ENCODE peak calls at places on chromosomes 11 and 22, in ten cellular contexts. W is left ventricle myocardium inferior; H is GM12892; V is posterior cingulate gyrus; J is NCI-H1436; C is GM12864; A is kidney; I is activated naive CD8-positive, alpha-beta T cell treated with anti-CD3 and anti-CD28 coated beads for 36 hours; N is non-pigmented ciliary epithelial cell; R is osteocyte. F is an unnamed sample.

GRCh38 chr22:36562261-36562835 is 33.4 kb upstream of the EIF3D start:
- DNase-seq in W (no peak), H (no peak), V (no peak), J (no peak), C (no peak), A (no peak), I (no peak), N (no peak), R (no peak), F (no peak)

GRCh38 chr11:117456027-117456720 is 128.5 kb downstream of the CEP164 start:
- DNase-seq in W (no peak), H (no peak), V (no peak), J (no peak), C (peak), A (no peak), I (no peak), N (no peak), R (no peak), F (no peak)

GRCh38 chr22:37370306-37370979 is 56.8 kb downstream of the ELFN2 start:
- DNase-seq in W (peak), H (no peak), V (no peak), J (no peak), C (peak), A (no peak), I (no peak), N (no peak), R (no peak), F (no peak)

GRCh38 chr22:48849513-48849912 is 978.2 kb downstream of the BRD1 start:
- DNase-seq in W (no peak), H (no peak), V (no peak), J (no peak), C (no peak), A (no peak), I (no peak), N (no peak), R (no peak), F (no peak)

GRCh38 chr11:34685864-34686263 is 65.0 kb downstream of the EHF start:
- DNase-seq in W (no peak), H (no peak), V (no peak), J (no peak), C (no peak), A (no peak), I (no peak), N (no peak), R (no peak), F (no peak)

GRCh38 chr22:31753005-31753633 is 700 bp upstream of the DEPDC5 start:
- DNase-seq in W (peak), H (no peak), V (peak), J (no peak), C (no peak), A (peak), I (peak), N (no peak), R (no peak), F (no peak)

GRCh38 chr11:120215634-120216033 is 4.8 kb downstream of the OAF start:
- DNase-seq in W (peak), H (no peak), V (no peak), J (no peak), C (no peak), A (peak), I (no peak), N (no peak), R (no peak), F (no peak)

GRCh38 chr22:42857845-42858481 is 890 bp upstream of the ARFGAP3 start:
- DNase-seq in W (no peak), H (no peak), V (no peak), J (no peak), C (no peak), A (no peak), I (no peak), N (no peak), R (no peak), F (no peak)

GRCh38 chr22:30985561-30986208 is 16.6 kb downstream of the TUG1 start:
- DNase-seq in W (no peak), H (no peak), V (no peak), J (no peak), C (no peak), A (no peak), I (no peak), N (no peak), R (no peak), F (no peak)

GRCh38 chr11:128251140-128251539 is 336.2 kb downstream of the ETS1 start:
- DNase-seq in W (no peak), H (no peak), V (no peak), J (no peak), C (no peak), A (no peak), I (no peak), N (peak), R (no peak), F (no peak)

GRCh38 chr22:22219140-22219996 is 25.2 kb upstream of the VPREB1 start:
- DNase-seq in W (no peak), H (no peak), V (no peak), J (no peak), C (no peak), A (no peak), I (no peak), N (no peak), R (no peak), F (no peak)

GRCh38 chr11:127071606-127072005 is 71.0 kb upstream of the KIRREL3 start:
- DNase-seq in W (no peak), H (no peak), V (no peak), J (peak), C (no peak), A (no peak), I (no peak), N (no peak), R (peak), F (no peak)

GRCh38 chr11:86551693-86552092 is 120.7 kb downstream of the ME3 start:
- DNase-seq in W (no peak), H (no peak), V (no peak), J (no peak), C (no peak), A (no peak), I (no peak), N (no peak), R (no peak), F (no peak)

GRCh38 chr11:117498791-117499190 is 171.1 kb downstream of the CEP164 start:
- DNase-seq in W (no peak), H (no peak), V (no peak), J (peak), C (no peak), A (peak), I (no peak), N (no peak), R (no peak), F (no peak)

GRCh38 chr11:45285931-45286632 is at the start of gene SYT13:
- DNase-seq in W (no peak), H (no peak), V (no peak), J (peak), C (no peak), A (peak), I (peak), N (no peak), R (no peak), F (peak)

GRCh38 chr11:63146586-63146985 is 2.6 kb upstream of the SLC22A24 start:
- DNase-seq in W (no peak), H (no peak), V (no peak), J (no peak), C (no peak), A (no peak), I (no peak), N (no peak), R (no peak), F (no peak)

GRCh38 chr11:64911689-64912088 is 5.3 kb downstream of the ATG2A start:
- DNase-seq in W (no peak), H (no peak), V (no peak), J (no peak), C (no peak), A (no peak), I (no peak), N (no peak), R (no peak), F (no peak)

GRCh38 chr11:68974421-68975194 is 6.2 kb downstream of the MRGPRD start:
- DNase-seq in W (no peak), H (no peak), V (no peak), J (no peak), C (no peak), A (peak), I (peak), N (no peak), R (peak), F (no peak)

GRCh38 chr22:24420072-24420976 is 7.1 kb upstream of the ADORA2A start:
- DNase-seq in W (no peak), H (no peak), V (no peak), J (no peak), C (no peak), A (peak), I (no peak), N (no peak), R (no peak), F (no peak)

GRCh38 chr11:130847517-130847916 is 68.8 kb downstream of the SNX19 start:
- DNase-seq in W (no peak), H (no peak), V (no peak), J (no peak), C (no peak), A (no peak), I (no peak), N (peak), R (no peak), F (no peak)

GRCh38 chr11:73726825-73727224 is 34.0 kb downstream of the RAB6A start:
- DNase-seq in W (no peak), H (no peak), V (no peak), J (no peak), C (no peak), A (no peak), I (no peak), N (no peak), R (no peak), F (no peak)

GRCh38 chr11:35641206-35641885 is 21.2 kb upstream of the TRIM44 start:
- DNase-seq in W (no peak), H (no peak), V (no peak), J (no peak), C (no peak), A (no peak), I (no peak), N (no peak), R (no peak), F (no peak)

GRCh38 chr22:46355369-46355995 is 20.0 kb downstream of the TRMU start:
- DNase-seq in W (peak), H (peak), V (peak), J (peak), C (no peak), A (peak), I (peak), N (no peak), R (peak), F (peak)

GRCh38 chr11:111479666-111480065 is 32.5 kb downstream of the BTG4 start:
- DNase-seq in W (no peak), H (no peak), V (no peak), J (no peak), C (no peak), A (no peak), I (no peak), N (no peak), R (no peak), F (no peak)

GRCh38 chr11:100706179-100706578 is 19.1 kb downstream of the ARHGAP42 start:
- DNase-seq in W (no peak), H (no peak), V (no peak), J (no peak), C (no peak), A (no peak), I (no peak), N (no peak), R (no peak), F (no peak)

GRCh38 chr11:119696378-119697157 is 32.4 kb downstream of the NECTIN1 start:
- DNase-seq in W (no peak), H (no peak), V (no peak), J (no peak), C (no peak), A (no peak), I (no peak), N (no peak), R (no peak), F (no peak)

GRCh38 chr22:26666035-26666338 is 8.6 kb downstream of the MIAT start:
- DNase-seq in W (no peak), H (no peak), V (no peak), J (no peak), C (no peak), A (no peak), I (no peak), N (no peak), R (no peak), F (no peak)

GRCh38 chr11:45580399-45580798 is 85.0 kb downstream of the CHST1 start:
- DNase-seq in W (no peak), H (no peak), V (no peak), J (no peak), C (no peak), A (no peak), I (no peak), N (peak), R (no peak), F (no peak)

GRCh38 chr11:62498492-62499286 is 47.9 kb downstream of the AHNAK start:
- DNase-seq in W (no peak), H (no peak), V (no peak), J (no peak), C (no peak), A (no peak), I (no peak), N (no peak), R (no peak), F (no peak)

GRCh38 chr11:113796663-113797259 is 17.2 kb downstream of the CLDN25 start:
- DNase-seq in W (no peak), H (no peak), V (no peak), J (no peak), C (no peak), A (no peak), I (no peak), N (no peak), R (no peak), F (peak)

GRCh38 chr22:19896665-19897355 is 42.1 kb upstream of the GNB1L start:
- DNase-seq in W (no peak), H (no peak), V (no peak), J (no peak), C (no peak), A (peak), I (peak), N (no peak), R (no peak), F (peak)

GRCh38 chr11:48170176-48170839 is 46.3 kb upstream of the OR4B1 start:
- DNase-seq in W (peak), H (no peak), V (no peak), J (no peak), C (no peak), A (no peak), I (no peak), N (no peak), R (no peak), F (no peak)

GRCh38 chr22:18111759-18112330 is 1.2 kb downstream of the TUBA8 start:
- DNase-seq in W (peak), H (no peak), V (no peak), J (no peak), C (no peak), A (no peak), I (no peak), N (no peak), R (no peak), F (no peak)

GRCh38 chr11:8080674-8081590 is at the start of gene TUB:
- DNase-seq in W (no peak), H (no peak), V (no peak), J (peak), C (no peak), A (no peak), I (peak), N (no peak), R (no peak), F (peak)

GRCh38 chr11:125057370-125058060 is 5.6 kb upstream of the SLC37A2 start:
- DNase-seq in W (no peak), H (no peak), V (no peak), J (no peak), C (no peak), A (peak), I (no peak), N (no peak), R (no peak), F (no peak)

GRCh38 chr11:108122166-108122628 is 830 bp downstream of the ACAT1 start:
- DNase-seq in W (no peak), H (no peak), V (no peak), J (no peak), C (no peak), A (no peak), I (no peak), N (no peak), R (no peak), F (no peak)

F was measured in frontal cortex.